ENCODE peak calls at places on chromosome 17, in ten cellular contexts. One of them, this sample, is unnamed.

GRCh38 chr17:81292450-81292849 is 2.7 kb downstream of the SLC38A10 start:
- DNase-seq in sigmoid colon: no peak
- DNase-seq in choroid plexus epithelial cell: no peak
- DNase-seq in nephron progenitor cell: no peak
- DNase-seq in mucosa of descending colon: no peak
- DNase-seq in colonic mucosa: no peak
- DNase-seq in RWPE1: no peak
- DNase-seq in PC-3: no peak
- DNase-seq in type B pancreatic cell: no peak
- DNase-seq in foreskin fibroblast: no peak
- DNase-seq in this sample: no peak

GRCh38 chr17:18323007-18323406 is 7.9 kb downstream of the SMCR8 start:
- DNase-seq in type B pancreatic cell: no peak
- DNase-seq in RWPE1: no peak
- DNase-seq in colonic mucosa: no peak
- DNase-seq in choroid plexus epithelial cell: peak; percentile 24
- DNase-seq in sigmoid colon: peak; percentile 25
- DNase-seq in PC-3: peak; percentile 49
- DNase-seq in foreskin fibroblast: no peak
- DNase-seq in nephron progenitor cell: no peak
- DNase-seq in mucosa of descending colon: no peak
- DNase-seq in this sample: no peak

GRCh38 chr17:17515921-17516295 is 19.7 kb upstream of the RASD1 start:
- DNase-seq in nephron progenitor cell: no peak
- DNase-seq in mucosa of descending colon: no peak
- DNase-seq in foreskin fibroblast: peak; percentile 51
- DNase-seq in sigmoid colon: no peak
- DNase-seq in PC-3: peak; percentile 57
- DNase-seq in colonic mucosa: no peak
- DNase-seq in type B pancreatic cell: no peak
- DNase-seq in RWPE1: no peak
- DNase-seq in choroid plexus epithelial cell: peak; percentile 37
- DNase-seq in this sample: no peak

GRCh38 chr17:67051155-67051538 is 6.8 kb downstream of the CACNG1 start:
- DNase-seq in sigmoid colon: no peak
- DNase-seq in PC-3: no peak
- DNase-seq in mucosa of descending colon: no peak
- DNase-seq in RWPE1: no peak
- DNase-seq in type B pancreatic cell: no peak
- DNase-seq in foreskin fibroblast: no peak
- DNase-seq in nephron progenitor cell: no peak
- DNase-seq in choroid plexus epithelial cell: no peak
- DNase-seq in colonic mucosa: no peak
- DNase-seq in this sample: no peak

GRCh38 chr17:46898364-46898763 is 24.6 kb upstream of the GOSR2 start:
- DNase-seq in nephron progenitor cell: no peak
- DNase-seq in choroid plexus epithelial cell: no peak
- DNase-seq in colonic mucosa: no peak
- DNase-seq in RWPE1: no peak
- DNase-seq in foreskin fibroblast: no peak
- DNase-seq in sigmoid colon: no peak
- DNase-seq in type B pancreatic cell: no peak
- DNase-seq in PC-3: no peak
- DNase-seq in mucosa of descending colon: no peak
- DNase-seq in this sample: no peak

GRCh38 chr17:59508999-59509398 is 56.4 kb upstream of the DHX40 start:
- DNase-seq in choroid plexus epithelial cell: no peak
- DNase-seq in RWPE1: no peak
- DNase-seq in foreskin fibroblast: no peak
- DNase-seq in type B pancreatic cell: peak; percentile 31
- DNase-seq in PC-3: no peak
- DNase-seq in nephron progenitor cell: no peak
- DNase-seq in mucosa of descending colon: no peak
- DNase-seq in sigmoid colon: no peak
- DNase-seq in colonic mucosa: no peak
- DNase-seq in this sample: no peak

GRCh38 chr17:2386400-2387085 is 14.3 kb downstream of the MNT start:
- DNase-seq in colonic mucosa: peak; percentile 84
- DNase-seq in RWPE1: no peak
- DNase-seq in choroid plexus epithelial cell: no peak
- DNase-seq in PC-3: no peak
- DNase-seq in foreskin fibroblast: no peak
- DNase-seq in nephron progenitor cell: no peak
- DNase-seq in type B pancreatic cell: no peak
- DNase-seq in sigmoid colon: no peak
- DNase-seq in mucosa of descending colon: peak; percentile 80
- DNase-seq in this sample: no peak

GRCh38 chr17:67322039-67322787 is 44.2 kb downstream of the PSMD12 start:
- DNase-seq in sigmoid colon: no peak
- DNase-seq in PC-3: no peak
- DNase-seq in type B pancreatic cell: no peak
- DNase-seq in nephron progenitor cell: peak; percentile 15
- DNase-seq in mucosa of descending colon: no peak
- DNase-seq in colonic mucosa: no peak
- DNase-seq in foreskin fibroblast: no peak
- DNase-seq in RWPE1: no peak
- DNase-seq in choroid plexus epithelial cell: no peak
- DNase-seq in this sample: no peak

DNA sequence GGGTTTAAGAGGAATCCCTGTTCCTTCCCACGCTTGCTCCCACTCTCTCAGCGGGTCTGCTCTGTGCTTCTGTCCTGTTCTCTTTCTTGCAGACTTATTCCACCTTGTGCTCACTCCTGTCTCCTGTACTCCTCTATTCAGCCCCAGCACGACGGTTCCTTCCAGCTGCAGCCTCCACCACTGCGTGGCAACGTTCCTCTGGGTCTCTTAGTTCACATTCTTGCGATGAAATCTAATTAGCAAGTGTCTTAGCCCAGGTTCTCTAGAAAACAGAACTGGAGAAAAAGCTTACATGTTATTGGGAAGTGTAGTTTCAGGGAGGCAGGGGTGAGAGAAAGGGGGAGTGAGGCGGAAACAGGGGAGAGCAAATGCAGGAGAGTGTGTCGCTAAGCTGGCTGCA is 213.1 kb upstream of the NLRP1 start:
- DNase-seq in PC-3: no peak
- DNase-seq in type B pancreatic cell: no peak
- DNase-seq in colonic mucosa: no peak
- DNase-seq in RWPE1: no peak
- DNase-seq in foreskin fibroblast: no peak
- DNase-seq in choroid plexus epithelial cell: no peak
- DNase-seq in sigmoid colon: no peak
- DNase-seq in nephron progenitor cell: no peak
- DNase-seq in mucosa of descending colon: no peak
- DNase-seq in this sample: no peak
- TF ChIP-seq CTCF in PC-3: no peak
- TF ChIP-seq CTCF in type B pancreatic cell: no peak
- TF ChIP-seq CTCF in colonic mucosa: no peak
- TF ChIP-seq CTCF in RWPE1: no peak
- TF ChIP-seq CTCF in foreskin fibroblast: no peak
- TF ChIP-seq CTCF in choroid plexus epithelial cell: peak; percentile 37
- TF ChIP-seq CTCF in sigmoid colon: no peak
- TF ChIP-seq CTCF in nephron progenitor cell: no peak
- TF ChIP-seq CTCF in mucosa of descending colon: no peak
- TF ChIP-seq CTCF in this sample: no peak

GRCh38 chr17:28725660-28726395 is at the start of gene TLCD1:
- DNase-seq in RWPE1: peak; percentile 82
- DNase-seq in colonic mucosa: peak; percentile 79
- DNase-seq in mucosa of descending colon: peak; percentile 87
- DNase-seq in foreskin fibroblast: peak; percentile 85
- DNase-seq in PC-3: peak; percentile 68
- DNase-seq in sigmoid colon: peak; percentile 84
- DNase-seq in type B pancreatic cell: peak; percentile 81
- DNase-seq in nephron progenitor cell: peak; percentile 80
- DNase-seq in choroid plexus epithelial cell: peak; percentile 65
- DNase-seq in this sample: peak; percentile 56

GRCh38 chr17:28726396-28726911 is 421 bp upstream of the TLCD1 start:
- DNase-seq in mucosa of descending colon: peak; percentile 88
- DNase-seq in RWPE1: no peak
- DNase-seq in choroid plexus epithelial cell: peak; percentile 35
- DNase-seq in sigmoid colon: peak; percentile 82
- DNase-seq in PC-3: peak; percentile 54
- DNase-seq in type B pancreatic cell: peak; percentile 81
- DNase-seq in foreskin fibroblast: peak; percentile 47
- DNase-seq in nephron progenitor cell: peak; percentile 75
- DNase-seq in colonic mucosa: peak; percentile 85
- DNase-seq in this sample: no peak

GRCh38 chr17:28726912-28727726 is 1.1 kb upstream of the TLCD1 start:
- DNase-seq in PC-3: peak; percentile 93
- DNase-seq in sigmoid colon: peak; percentile 96
- DNase-seq in colonic mucosa: peak; percentile 97
- DNase-seq in choroid plexus epithelial cell: peak; percentile 96
- DNase-seq in nephron progenitor cell: peak; percentile 97
- DNase-seq in RWPE1: peak; percentile 82
- DNase-seq in foreskin fibroblast: peak; percentile 86
- DNase-seq in mucosa of descending colon: peak; percentile 97
- DNase-seq in type B pancreatic cell: peak; percentile 98
- DNase-seq in this sample: peak; percentile 97

GRCh38 chr17:28728364-28729200 is at the start of gene NEK8:
- DNase-seq in foreskin fibroblast: peak; percentile 88
- DNase-seq in RWPE1: peak; percentile 95
- DNase-seq in choroid plexus epithelial cell: peak; percentile 94
- DNase-seq in PC-3: peak; percentile 96
- DNase-seq in type B pancreatic cell: peak; percentile 96
- DNase-seq in colonic mucosa: peak; percentile 100
- DNase-seq in nephron progenitor cell: peak; percentile 97
- DNase-seq in mucosa of descending colon: peak; percentile 100
- DNase-seq in sigmoid colon: peak; percentile 97
- DNase-seq in this sample: peak; percentile 95

DNA sequence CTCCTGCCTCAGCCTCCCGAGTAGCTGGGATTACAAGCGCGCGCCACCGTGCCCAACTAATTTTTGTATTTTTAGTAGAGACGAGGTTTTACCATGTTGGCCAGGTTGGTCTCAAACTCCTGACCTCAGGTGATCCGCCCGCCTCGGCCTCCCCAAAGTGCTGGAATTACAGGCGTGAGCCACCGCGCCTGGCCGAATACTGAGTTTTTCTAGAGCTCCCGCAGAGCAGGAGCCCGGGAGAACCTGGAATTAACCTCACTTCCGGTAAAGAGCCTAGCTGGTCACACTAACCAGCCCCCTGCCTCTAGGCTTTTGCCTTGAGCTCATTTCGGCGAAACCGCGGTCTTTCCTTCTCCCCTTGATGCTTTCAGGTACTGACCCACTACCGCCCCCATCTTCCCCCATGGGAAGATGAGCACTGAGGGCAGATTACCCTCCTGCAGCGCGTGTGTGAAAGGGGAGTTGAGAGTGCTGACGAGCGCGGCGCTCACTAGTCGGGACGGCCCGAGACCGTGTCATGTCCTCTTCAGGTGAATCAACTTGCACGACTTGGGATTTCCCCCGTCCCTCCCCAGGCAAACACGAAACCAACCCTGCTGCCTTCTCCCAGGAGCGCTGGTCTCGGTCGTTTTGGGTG is 743 bp upstream of the NEK8 start:
- DNase-seq in sigmoid colon: peak; percentile 77
- DNase-seq in colonic mucosa: peak; percentile 76
- DNase-seq in mucosa of descending colon: peak; percentile 81
- DNase-seq in RWPE1: peak; percentile 71
- DNase-seq in foreskin fibroblast: peak; percentile 32
- DNase-seq in type B pancreatic cell: no peak
- DNase-seq in nephron progenitor cell: peak; percentile 59
- DNase-seq in PC-3: peak; percentile 68
- DNase-seq in choroid plexus epithelial cell: peak; percentile 44
- DNase-seq in this sample: no peak
- TF ChIP-seq CTCF in sigmoid colon: no peak
- TF ChIP-seq CTCF in colonic mucosa: no peak
- TF ChIP-seq CTCF in mucosa of descending colon: peak; percentile 8
- TF ChIP-seq CTCF in RWPE1: peak; percentile 23
- TF ChIP-seq CTCF in foreskin fibroblast: peak; percentile 31
- TF ChIP-seq CTCF in type B pancreatic cell: peak; percentile 27
- TF ChIP-seq CTCF in nephron progenitor cell: no peak
- TF ChIP-seq CTCF in PC-3: peak; percentile 29
- TF ChIP-seq CTCF in choroid plexus epithelial cell: peak; percentile 35
- TF ChIP-seq CTCF in this sample: no peak

GRCh38 chr17:50693041-50693682 is 14.6 kb downstream of the ANKRD40 start:
- DNase-seq in PC-3: peak; percentile 94
- DNase-seq in nephron progenitor cell: no peak
- DNase-seq in sigmoid colon: no peak
- DNase-seq in colonic mucosa: no peak
- DNase-seq in choroid plexus epithelial cell: peak; percentile 43
- DNase-seq in mucosa of descending colon: no peak
- DNase-seq in foreskin fibroblast: no peak
- DNase-seq in RWPE1: no peak
- DNase-seq in type B pancreatic cell: no peak
- DNase-seq in this sample: no peak

GRCh38 chr17:50699410-50699809 is 8.3 kb downstream of the ANKRD40 start:
- DNase-seq in sigmoid colon: no peak
- DNase-seq in foreskin fibroblast: no peak
- DNase-seq in type B pancreatic cell: no peak
- DNase-seq in mucosa of descending colon: no peak
- DNase-seq in colonic mucosa: no peak
- DNase-seq in PC-3: peak; percentile 96
- DNase-seq in RWPE1: no peak
- DNase-seq in choroid plexus epithelial cell: no peak
- DNase-seq in nephron progenitor cell: no peak
- DNase-seq in this sample: no peak

GRCh38 chr17:50697076-50697475 is 10.6 kb downstream of the ANKRD40 start:
- DNase-seq in choroid plexus epithelial cell: no peak
- DNase-seq in PC-3: peak; percentile 62
- DNase-seq in RWPE1: no peak
- DNase-seq in nephron progenitor cell: no peak
- DNase-seq in mucosa of descending colon: no peak
- DNase-seq in colonic mucosa: no peak
- DNase-seq in type B pancreatic cell: no peak
- DNase-seq in foreskin fibroblast: no peak
- DNase-seq in sigmoid colon: peak; percentile 21
- DNase-seq in this sample: no peak

GRCh38 chr17:50696365-50696879 is 11.3 kb downstream of the ANKRD40 start:
- DNase-seq in sigmoid colon: peak; percentile 12
- DNase-seq in foreskin fibroblast: no peak
- DNase-seq in type B pancreatic cell: no peak
- DNase-seq in PC-3: no peak
- DNase-seq in mucosa of descending colon: no peak
- DNase-seq in choroid plexus epithelial cell: no peak
- DNase-seq in nephron progenitor cell: no peak
- DNase-seq in RWPE1: no peak
- DNase-seq in colonic mucosa: no peak
- DNase-seq in this sample: no peak

DNA sequence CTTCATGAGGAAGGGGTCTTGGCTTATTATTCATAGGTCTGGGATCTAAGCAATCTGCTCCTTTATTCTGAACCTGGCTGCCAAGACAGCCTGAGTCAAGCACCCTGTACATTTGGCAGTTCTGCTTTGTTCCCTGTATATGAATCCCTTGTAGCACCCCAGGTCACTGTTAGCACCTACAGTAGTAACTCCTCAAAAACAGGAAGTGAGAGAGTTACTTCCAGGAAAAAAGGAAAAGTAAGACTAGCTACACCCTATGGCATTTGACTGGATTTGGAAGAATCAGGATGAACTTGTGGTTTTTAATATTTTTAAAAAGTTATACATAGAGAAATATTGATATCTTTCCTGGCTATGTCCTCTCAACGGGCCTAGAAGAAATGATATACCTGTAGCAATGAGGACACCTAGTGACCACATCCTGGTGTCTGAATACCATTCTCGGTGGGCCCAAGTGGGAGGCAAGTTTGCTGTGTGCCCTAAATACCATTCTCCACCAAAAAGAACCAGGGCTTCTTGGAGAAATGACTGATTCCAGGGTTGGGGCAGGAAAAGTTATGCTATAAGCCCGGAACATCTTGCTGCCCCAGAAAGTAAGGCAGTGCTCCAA is 9.9 kb downstream of the ANKRD40 start:
- DNase-seq in choroid plexus epithelial cell: no peak
- DNase-seq in foreskin fibroblast: no peak
- DNase-seq in colonic mucosa: no peak
- DNase-seq in type B pancreatic cell: no peak
- DNase-seq in mucosa of descending colon: no peak
- DNase-seq in sigmoid colon: no peak
- DNase-seq in PC-3: peak; percentile 61
- DNase-seq in RWPE1: no peak
- DNase-seq in nephron progenitor cell: no peak
- DNase-seq in this sample: no peak
- TF ChIP-seq CTCF in choroid plexus epithelial cell: no peak
- TF ChIP-seq CTCF in foreskin fibroblast: no peak
- TF ChIP-seq CTCF in colonic mucosa: no peak
- TF ChIP-seq CTCF in type B pancreatic cell: no peak
- TF ChIP-seq CTCF in mucosa of descending colon: no peak
- TF ChIP-seq CTCF in sigmoid colon: no peak
- TF ChIP-seq CTCF in PC-3: peak; percentile 73
- TF ChIP-seq CTCF in RWPE1: no peak
- TF ChIP-seq CTCF in nephron progenitor cell: no peak
- TF ChIP-seq CTCF in this sample: no peak

GRCh38 chr17:58308173-58308984 is 20.2 kb downstream of the TSPOAP1 start:
- DNase-seq in foreskin fibroblast: no peak
- DNase-seq in nephron progenitor cell: no peak
- DNase-seq in mucosa of descending colon: no peak
- DNase-seq in choroid plexus epithelial cell: no peak
- DNase-seq in RWPE1: no peak
- DNase-seq in PC-3: no peak
- DNase-seq in sigmoid colon: no peak
- DNase-seq in type B pancreatic cell: peak; percentile 68
- DNase-seq in colonic mucosa: no peak
- DNase-seq in this sample: peak; percentile 37
- TF ChIP-seq CTCF in foreskin fibroblast: peak; percentile 14
- TF ChIP-seq CTCF in nephron progenitor cell: peak; percentile 29
- TF ChIP-seq CTCF in mucosa of descending colon: no peak
- TF ChIP-seq CTCF in choroid plexus epithelial cell: peak; percentile 31
- TF ChIP-seq CTCF in RWPE1: no peak
- TF ChIP-seq CTCF in PC-3: peak; percentile 50
- TF ChIP-seq CTCF in sigmoid colon: no peak
- TF ChIP-seq CTCF in type B pancreatic cell: peak; percentile 54
- TF ChIP-seq CTCF in colonic mucosa: no peak
- TF ChIP-seq CTCF in this sample: peak; percentile 56